ENCODE peak calls at places on chromosomes 16 and 17, in five cellular contexts. Z, L, G, B and W are unnamed samples.
A peak's percentile ranks its signal among the peaks of the same experiment; 100 is the strongest.

GRCh38 chr17:32871736-32872135 is 5.2 kb downstream of the MYO1D start:
- DNase-seq in L (no peak), G (no peak), Z (no peak), B (no peak), W (no peak)

GRCh38 chr16:75222271-75222783 is 3.5 kb downstream of the CTRB1 start:
- DNase-seq in Z (no peak), L (no peak), B (no peak), G (no peak), W (no peak)

GRCh38 chr17:30543456-30543855 is 66.2 kb downstream of the GOSR1 start:
- DNase-seq in G (no peak), Z (no peak), L (no peak), B (no peak), W (no peak)

GRCh38 chr16:67669499-67670101 is 3.0 kb downstream of the C16orf86 start:
- DNase-seq in B (no peak), L (no peak), G (no peak), Z (no peak), W (no peak)

GRCh38 chr17:49624896-49625295 is 49.2 kb downstream of the NXPH3 start:
- DNase-seq in L (no peak), Z (no peak), B (no peak), G (no peak), W (no peak)

GRCh38 chr16:70520612-70521297 is 2.6 kb downstream of the COG4 start:
- DNase-seq in Z (peak; percentile 19), L (no peak), B (no peak), G (peak; percentile 88), W (no peak)

GRCh38 chr16:28537964-28538732 is 626 bp downstream of the NUPR1 start:
- DNase-seq in G (no peak), L (no peak), B (no peak), Z (no peak), W (no peak)

GRCh38 chr16:50697881-50698767 is 4.7 kb downstream of the NOD2 start:
- DNase-seq in Z (peak; percentile 40), G (peak; percentile 56), B (no peak), L (no peak), W (peak; percentile 65)

GRCh38 chr17:194844-195602 is 13.6 kb upstream of the DOC2B start:
- DNase-seq in L (no peak), B (no peak), Z (no peak), G (no peak), W (no peak)

GRCh38 chr16:84548971-84549844 is 44.7 kb upstream of the MEAK7 start:
- DNase-seq in L (peak; percentile 18), Z (peak; percentile 39), B (no peak), G (no peak), W (no peak)

GRCh38 chr17:72467841-72468653 is 347.2 kb downstream of the SOX9 start:
- DNase-seq in Z (no peak), L (no peak), G (peak; percentile 33), B (no peak), W (no peak)

GRCh38 chr16:19860146-19861030 is 24.3 kb downstream of the GPRC5B start:
- DNase-seq in L (no peak), G (peak; percentile 21), Z (no peak), B (no peak), W (no peak)

GRCh38 chr17:57548421-57549385 is 196.4 kb downstream of the CCDC182 start:
- DNase-seq in Z (no peak), G (no peak), L (no peak), B (no peak), W (no peak)

GRCh38 chr16:88927010-88927409 is 50.0 kb downstream of the CBFA2T3 start:
- DNase-seq in L (no peak), B (no peak), Z (no peak), G (no peak), W (no peak)

GRCh38 chr17:73474370-73474988 is 162.7 kb upstream of the CDC42EP4 start:
- DNase-seq in L (no peak), Z (no peak), B (no peak), G (peak; percentile 50), W (no peak)

GRCh38 chr16:50103764-50104163 is 38.0 kb downstream of the HEATR3 start:
- DNase-seq in Z (no peak), B (no peak), L (no peak), G (peak; percentile 55), W (no peak)

GRCh38 chr16:81537721-81538561 is 93.3 kb downstream of the CMIP start:
- DNase-seq in B (no peak), Z (no peak), G (no peak), L (no peak), W (no peak)

GRCh38 chr17:58918879-58919278 is 163.2 kb downstream of the PPM1E start:
- DNase-seq in Z (no peak), L (no peak), B (no peak), G (no peak), W (no peak)

GRCh38 chr17:29573871-29574731 is 5.6 kb downstream of the TP53I13 start:
- DNase-seq in G (no peak), L (no peak), Z (no peak), B (no peak), W (no peak)

GRCh38 chr16:56364865-56365264 is 60.5 kb downstream of the AMFR start:
- DNase-seq in G (no peak), Z (no peak), B (no peak), L (no peak), W (no peak)

GRCh38 chr16:56637814-56638750 is at the start of gene MT1A:
- DNase-seq in B (no peak), G (peak; percentile 45), Z (no peak), L (no peak), W (no peak)

GRCh38 chr16:89574681-89575246 is 794 bp upstream of the CPNE7 start:
- DNase-seq in G (peak; percentile 86), B (peak; percentile 38), Z (peak; percentile 48), L (peak; percentile 37), W (no peak)

GRCh38 chr17:27578718-27579085 is 52.3 kb upstream of the LGALS9 start:
- DNase-seq in L (no peak), B (peak; percentile 31), G (peak; percentile 51), Z (no peak), W (peak; percentile 57)

GRCh38 chr16:31112711-31113419 is 4.6 kb upstream of the KAT8 start:
- DNase-seq in G (no peak), L (no peak), B (no peak), Z (no peak), W (no peak)

GRCh38 chr17:55444471-55445441 is 23.1 kb upstream of the MMD start:
- DNase-seq in B (no peak), L (no peak), Z (no peak), G (peak; percentile 49), W (no peak)

GRCh38 chr16:4613636-4614570 is 785 bp downstream of the UBALD1 start:
- DNase-seq in L (no peak), G (peak; percentile 54), B (no peak), Z (peak; percentile 18), W (no peak)

GRCh38 chr17:30969989-30970680 is 704 bp upstream of the RNF135 start:
- DNase-seq in G (no peak), B (no peak), Z (no peak), L (no peak), W (no peak)

GRCh38 chr16:75244225-75244792 is 7.1 kb downstream of the BCAR1 start:
- DNase-seq in B (no peak), Z (no peak), L (no peak), G (peak; percentile 69), W (no peak)

GRCh38 chr16:58196898-58197313 is 1.0 kb downstream of the CSNK2A2 start:
- DNase-seq in Z (no peak), L (no peak), B (no peak), G (peak; percentile 29), W (no peak)

GRCh38 chr17:80959330-80960036 is 32.2 kb upstream of the CHMP6 start:
- DNase-seq in L (no peak), B (no peak), Z (no peak), G (peak; percentile 45), W (no peak)

GRCh38 chr16:27892879-27893278 is 170.6 kb downstream of the GSG1L start:
- DNase-seq in B (no peak), Z (no peak), G (no peak), L (no peak), W (no peak)

GRCh38 chr17:55059724-55060123 is 91.2 kb downstream of the STXBP4 start:
- DNase-seq in Z (no peak), L (no peak), B (no peak), G (no peak), W (no peak)